ENCODE peak calls at places on chromosomes 6 and 20, in five cellular contexts. S, C, R, U and G are unnamed samples.

GRCh38 chr6:147735924-147736323 is 227.4 kb downstream of the SAMD5 start:
- DNase-seq in S (no peak), C (no peak), R (no peak), U (no peak), G (no peak)

GRCh38 chr20:36861625-36861874 is 14.4 kb upstream of the TLDC2 start:
- DNase-seq in S (no peak), C (no peak), R (no peak), U (no peak), G (no peak)

GRCh38 chr6:116969211-116969863 is 92.3 kb downstream of the RFX6 start:
- DNase-seq in S (no peak), C (peak; percentile 64), R (peak; percentile 27), U (peak; percentile 45), G (no peak)

GRCh38 chr6:16766043-16766521 is 4.8 kb upstream of the ATXN1 start:
- DNase-seq in S (no peak), C (no peak), R (no peak), U (no peak), G (no peak)

GRCh38 chr20:56801991-56802740 is 173.1 kb downstream of the TFAP2C start:
- DNase-seq in S (no peak), C (no peak), R (no peak), U (no peak), G (no peak)

GRCh38 chr20:21677261-21677660 is 28.2 kb upstream of the PAX1 start:
- DNase-seq in S (no peak), C (no peak), R (no peak), U (no peak), G (no peak)

GRCh38 chr20:32336918-32337347 is 21.2 kb upstream of the ASXL1 start:
- DNase-seq in S (peak; percentile 5), C (peak; percentile 43), R (no peak), U (no peak), G (no peak)

GRCh38 chr20:61560361-61560853 is 308.3 kb downstream of the CDH4 start:
- DNase-seq in S (no peak), C (no peak), R (no peak), U (no peak), G (no peak)

GRCh38 chr6:28656715-28657114 is 131.0 kb downstream of the GPX5 start:
- DNase-seq in S (no peak), C (no peak), R (no peak), U (no peak), G (no peak)

GRCh38 chr20:31815408-31816188 is 3.6 kb upstream of the MYLK2 start:
- DNase-seq in S (peak; percentile 77), C (no peak), R (no peak), U (no peak), G (no peak)

GRCh38 chr6:29680416-29680815 is 536 bp downstream of the ZFP57 start:
- DNase-seq in S (no peak), C (no peak), R (no peak), U (no peak), G (no peak)

GRCh38 chr6:152472325-152472724 is 164.8 kb downstream of the SYNE1 start:
- DNase-seq in S (no peak), C (no peak), R (no peak), U (no peak), G (no peak)

GRCh38 chr6:160139420-160139851 is 17.8 kb downstream of the SLC22A1 start:
- DNase-seq in S (no peak), C (no peak), R (no peak), U (no peak), G (no peak)

GRCh38 chr6:14454467-14454763 is 336.8 kb downstream of the CD83 start:
- DNase-seq in S (no peak), C (no peak), R (no peak), U (no peak), G (no peak)

GRCh38 chr6:91436448-91436847 is 849.6 kb upstream of the MAP3K7 start:
- DNase-seq in S (no peak), C (no peak), R (no peak), U (no peak), G (no peak)

GRCh38 chr20:3727333-3728035 is 5.0 kb upstream of the HSPA12B start:
- DNase-seq in S (no peak), C (no peak), R (no peak), U (no peak), G (no peak)

GRCh38 chr20:23874747-23875146 is 4.8 kb downstream of the CST5 start:
- DNase-seq in S (no peak), C (no peak), R (no peak), U (no peak), G (no peak)

GRCh38 chr6:111573118-111573883 is 32.4 kb downstream of the TRAF3IP2 start:
- DNase-seq in S (peak; percentile 90), C (peak; percentile 47), R (no peak), U (no peak), G (no peak)

GRCh38 chr6:106939848-106940247 is 34.7 kb downstream of the CD24 start:
- DNase-seq in S (no peak), C (no peak), R (no peak), U (no peak), G (no peak)

GRCh38 chr6:136640132-136640915 is 90.1 kb upstream of the MAP7 start:
- DNase-seq in S (no peak), C (no peak), R (no peak), U (no peak), G (no peak)

GRCh38 chr20:63344616-63345327 is 16.4 kb downstream of the CHRNA4 start:
- DNase-seq in S (no peak), C (no peak), R (no peak), U (no peak), G (peak; percentile 41)

GRCh38 chr20:8664778-8665177 is 404.1 kb upstream of the PLCB4 start:
- DNase-seq in S (no peak), C (peak; percentile 32), R (no peak), U (no peak), G (no peak)
- TF ChIP-seq CTCF in S (peak; percentile 62), C (peak; percentile 53), R (peak; percentile 7), U (no peak), G (no peak)

GRCh38 chr20:479487-479886 is 17.2 kb upstream of the TBC1D20 start:
- DNase-seq in S (no peak), C (no peak), R (no peak), U (no peak), G (no peak)

GRCh38 chr20:481167-481566 is 18.8 kb upstream of the TBC1D20 start:
- DNase-seq in S (no peak), C (no peak), R (no peak), U (no peak), G (no peak)

GRCh38 chr20:478010-478948 is 15.9 kb upstream of the TBC1D20 start:
- DNase-seq in S (no peak), C (no peak), R (no peak), U (no peak), G (no peak)

GRCh38 chr20:480044-480443 is 17.7 kb upstream of the TBC1D20 start:
- DNase-seq in S (no peak), C (no peak), R (no peak), U (no peak), G (no peak)

DNA sequence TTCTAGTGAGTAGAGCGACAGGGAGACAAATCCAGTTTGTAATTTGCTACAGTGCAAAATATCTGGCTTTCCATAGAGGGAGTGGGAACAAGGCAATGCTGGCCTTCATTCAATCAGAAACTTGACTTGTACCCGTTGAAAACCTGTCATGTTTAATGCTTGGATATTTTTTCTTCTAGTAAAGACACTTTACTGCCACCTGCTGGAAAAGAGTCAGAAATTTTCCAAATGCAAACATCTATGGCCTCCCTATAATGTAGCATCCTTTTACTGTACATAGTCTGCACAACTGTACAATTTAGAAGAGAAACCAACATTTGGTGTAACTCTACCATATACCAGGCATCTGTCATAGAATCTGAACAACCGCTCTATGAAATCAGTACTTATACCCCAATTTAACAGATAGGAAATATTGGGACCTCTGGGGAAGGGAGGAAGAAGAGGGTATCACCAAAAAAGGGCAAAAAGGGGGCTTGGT is 16.7 kb upstream of the TBC1D20 start:
- DNase-seq in S (no peak), C (peak; percentile 52), R (peak; percentile 38), U (no peak), G (no peak)
- TF ChIP-seq CTCF in S (peak; percentile 88), C (peak; percentile 68), R (peak; percentile 59), U (peak; percentile 55), G (peak; percentile 55)

GRCh38 chr6:101386982-101387381 is 6.5 kb upstream of the GRIK2 start:
- DNase-seq in S (no peak), C (peak; percentile 31), R (peak; percentile 11), U (no peak), G (no peak)
- TF ChIP-seq CTCF in S (no peak), C (peak; percentile 54), R (peak; percentile 44), U (no peak), G (no peak)

DNA sequence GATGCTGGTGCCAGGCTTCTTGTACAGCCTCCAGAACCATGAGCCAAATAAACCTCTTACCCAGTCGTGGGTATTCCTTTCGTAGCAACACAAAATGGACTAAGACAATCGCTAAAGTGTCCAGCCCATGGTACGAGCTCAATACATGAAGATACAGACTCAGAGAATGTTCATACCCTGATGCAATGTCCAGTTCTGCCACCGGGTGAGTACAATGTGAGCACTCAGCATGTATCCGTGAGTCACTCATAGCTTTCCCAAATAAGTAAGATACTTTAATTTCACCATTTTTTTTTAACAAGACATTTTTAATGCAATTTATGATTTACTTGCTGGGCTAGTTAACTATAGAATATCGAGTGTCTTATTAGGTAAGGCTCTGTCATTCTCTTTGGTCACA is 26.7 kb upstream of the PDE10A start:
- DNase-seq in S (no peak), C (no peak), R (no peak), U (no peak), G (no peak)
- TF ChIP-seq CTCF in S (no peak), C (no peak), R (no peak), U (no peak), G (no peak)